ENCODE peak calls at places on chromosomes 1 and 21, in seven cellular contexts. One of them, this sample, is unnamed.

GRCh38 chr1:104991702-104992101 is 1242.0 kb downstream of the AMY1C start:
- DNase-seq in astrocyte of the spinal cord: no peak
- DNase-seq in IMR-90: no peak
- DNase-seq in cardiac fibroblast: no peak
- DNase-seq in lung: no peak
- DNase-seq in sigmoid colon: no peak
- DNase-seq in fibroblast of villous mesenchyme: no peak
- DNase-seq in this sample: no peak

GRCh38 chr1:41851589-41851988 is 67.1 kb downstream of the HIVEP3 start:
- DNase-seq in astrocyte of the spinal cord: peak
- DNase-seq in IMR-90: peak
- DNase-seq in cardiac fibroblast: peak
- DNase-seq in lung: no peak
- DNase-seq in sigmoid colon: no peak
- DNase-seq in fibroblast of villous mesenchyme: peak
- DNase-seq in this sample: no peak

GRCh38 chr1:207815913-207816312 is 64.1 kb downstream of the CD46 start:
- DNase-seq in astrocyte of the spinal cord: no peak
- DNase-seq in IMR-90: peak
- DNase-seq in cardiac fibroblast: peak
- DNase-seq in lung: no peak
- DNase-seq in sigmoid colon: no peak
- DNase-seq in fibroblast of villous mesenchyme: peak
- DNase-seq in this sample: no peak

GRCh38 chr1:10692401-10693021 is 103.9 kb downstream of the CASZ1 start:
- DNase-seq in astrocyte of the spinal cord: no peak
- DNase-seq in IMR-90: no peak
- DNase-seq in cardiac fibroblast: no peak
- DNase-seq in lung: peak
- DNase-seq in sigmoid colon: no peak
- DNase-seq in fibroblast of villous mesenchyme: no peak
- DNase-seq in this sample: peak

GRCh38 chr1:101993703-101994102 is 3.0 kb downstream of the OLFM3 start:
- DNase-seq in astrocyte of the spinal cord: no peak
- DNase-seq in IMR-90: no peak
- DNase-seq in cardiac fibroblast: no peak
- DNase-seq in lung: no peak
- DNase-seq in sigmoid colon: no peak
- DNase-seq in fibroblast of villous mesenchyme: no peak
- DNase-seq in this sample: no peak

GRCh38 chr1:17549384-17549783 is 9.9 kb downstream of the ARHGEF10L start:
- DNase-seq in astrocyte of the spinal cord: no peak
- DNase-seq in IMR-90: no peak
- DNase-seq in cardiac fibroblast: no peak
- DNase-seq in lung: no peak
- DNase-seq in sigmoid colon: no peak
- DNase-seq in fibroblast of villous mesenchyme: no peak
- DNase-seq in this sample: no peak

GRCh38 chr1:236774926-236775325 is 20.2 kb upstream of the MTR start:
- DNase-seq in astrocyte of the spinal cord: no peak
- DNase-seq in IMR-90: peak
- DNase-seq in cardiac fibroblast: peak
- DNase-seq in lung: no peak
- DNase-seq in sigmoid colon: no peak
- DNase-seq in fibroblast of villous mesenchyme: peak
- DNase-seq in this sample: no peak

GRCh38 chr1:233359431-233359830 is 31.9 kb downstream of the MAP3K21 start:
- DNase-seq in astrocyte of the spinal cord: no peak
- DNase-seq in IMR-90: no peak
- DNase-seq in cardiac fibroblast: no peak
- DNase-seq in lung: peak
- DNase-seq in sigmoid colon: no peak
- DNase-seq in fibroblast of villous mesenchyme: no peak
- DNase-seq in this sample: peak

GRCh38 chr21:15742694-15743093 is 12.9 kb downstream of the USP25 start:
- DNase-seq in astrocyte of the spinal cord: no peak
- DNase-seq in IMR-90: no peak
- DNase-seq in cardiac fibroblast: no peak
- DNase-seq in lung: no peak
- DNase-seq in sigmoid colon: no peak
- DNase-seq in fibroblast of villous mesenchyme: no peak
- DNase-seq in this sample: no peak

GRCh38 chr1:217674330-217674729 is 43.2 kb downstream of the SPATA17 start:
- DNase-seq in astrocyte of the spinal cord: no peak
- DNase-seq in IMR-90: no peak
- DNase-seq in cardiac fibroblast: no peak
- DNase-seq in lung: no peak
- DNase-seq in sigmoid colon: no peak
- DNase-seq in fibroblast of villous mesenchyme: no peak
- DNase-seq in this sample: no peak

GRCh38 chr1:95018602-95019369 is 54.0 kb downstream of the ALG14 start:
- DNase-seq in astrocyte of the spinal cord: peak
- DNase-seq in IMR-90: peak
- DNase-seq in cardiac fibroblast: peak
- DNase-seq in lung: no peak
- DNase-seq in sigmoid colon: no peak
- DNase-seq in fibroblast of villous mesenchyme: peak
- DNase-seq in this sample: no peak

GRCh38 chr1:21189906-21190500 is 13.3 kb upstream of the EIF4G3 start:
- DNase-seq in astrocyte of the spinal cord: no peak
- DNase-seq in IMR-90: no peak
- DNase-seq in cardiac fibroblast: no peak
- DNase-seq in lung: no peak
- DNase-seq in sigmoid colon: peak
- DNase-seq in fibroblast of villous mesenchyme: no peak
- DNase-seq in this sample: no peak

GRCh38 chr1:78607944-78608343 is 12.3 kb upstream of the IFI44L start:
- DNase-seq in astrocyte of the spinal cord: no peak
- DNase-seq in IMR-90: no peak
- DNase-seq in cardiac fibroblast: no peak
- DNase-seq in lung: no peak
- DNase-seq in sigmoid colon: no peak
- DNase-seq in fibroblast of villous mesenchyme: no peak
- DNase-seq in this sample: no peak

GRCh38 chr1:173267453-173267945 is 60.4 kb upstream of the TNFSF4 start:
- DNase-seq in astrocyte of the spinal cord: peak
- DNase-seq in IMR-90: peak
- DNase-seq in cardiac fibroblast: peak
- DNase-seq in lung: no peak
- DNase-seq in sigmoid colon: no peak
- DNase-seq in fibroblast of villous mesenchyme: peak
- DNase-seq in this sample: no peak

GRCh38 chr1:243496173-243496553 is 240.3 kb downstream of the SDCCAG8 start:
- DNase-seq in astrocyte of the spinal cord: no peak
- DNase-seq in IMR-90: no peak
- DNase-seq in cardiac fibroblast: no peak
- DNase-seq in lung: no peak
- DNase-seq in sigmoid colon: peak
- DNase-seq in fibroblast of villous mesenchyme: no peak
- DNase-seq in this sample: no peak

GRCh38 chr1:162627662-162628296 is 4.5 kb upstream of the DDR2 start:
- DNase-seq in astrocyte of the spinal cord: no peak
- DNase-seq in IMR-90: peak
- DNase-seq in cardiac fibroblast: peak
- DNase-seq in lung: no peak
- DNase-seq in sigmoid colon: no peak
- DNase-seq in fibroblast of villous mesenchyme: peak
- DNase-seq in this sample: no peak

GRCh38 chr1:234702342-234703000 is 92.5 kb upstream of the IRF2BP2 start:
- DNase-seq in astrocyte of the spinal cord: no peak
- DNase-seq in IMR-90: no peak
- DNase-seq in cardiac fibroblast: peak
- DNase-seq in lung: no peak
- DNase-seq in sigmoid colon: peak
- DNase-seq in fibroblast of villous mesenchyme: no peak
- DNase-seq in this sample: no peak

GRCh38 chr1:234701737-234702341 is 91.9 kb upstream of the IRF2BP2 start:
- DNase-seq in astrocyte of the spinal cord: no peak
- DNase-seq in IMR-90: no peak
- DNase-seq in cardiac fibroblast: no peak
- DNase-seq in lung: no peak
- DNase-seq in sigmoid colon: peak
- DNase-seq in fibroblast of villous mesenchyme: no peak
- DNase-seq in this sample: no peak

GRCh38 chr1:234698624-234699023 is 88.6 kb upstream of the IRF2BP2 start:
- DNase-seq in astrocyte of the spinal cord: no peak
- DNase-seq in IMR-90: no peak
- DNase-seq in cardiac fibroblast: no peak
- DNase-seq in lung: no peak
- DNase-seq in sigmoid colon: peak
- DNase-seq in fibroblast of villous mesenchyme: no peak
- DNase-seq in this sample: no peak

GRCh38 chr1:234697741-234698140 is 87.8 kb upstream of the IRF2BP2 start:
- DNase-seq in astrocyte of the spinal cord: no peak
- DNase-seq in IMR-90: no peak
- DNase-seq in cardiac fibroblast: no peak
- DNase-seq in lung: no peak
- DNase-seq in sigmoid colon: no peak
- DNase-seq in fibroblast of villous mesenchyme: no peak
- DNase-seq in this sample: no peak

DNA sequence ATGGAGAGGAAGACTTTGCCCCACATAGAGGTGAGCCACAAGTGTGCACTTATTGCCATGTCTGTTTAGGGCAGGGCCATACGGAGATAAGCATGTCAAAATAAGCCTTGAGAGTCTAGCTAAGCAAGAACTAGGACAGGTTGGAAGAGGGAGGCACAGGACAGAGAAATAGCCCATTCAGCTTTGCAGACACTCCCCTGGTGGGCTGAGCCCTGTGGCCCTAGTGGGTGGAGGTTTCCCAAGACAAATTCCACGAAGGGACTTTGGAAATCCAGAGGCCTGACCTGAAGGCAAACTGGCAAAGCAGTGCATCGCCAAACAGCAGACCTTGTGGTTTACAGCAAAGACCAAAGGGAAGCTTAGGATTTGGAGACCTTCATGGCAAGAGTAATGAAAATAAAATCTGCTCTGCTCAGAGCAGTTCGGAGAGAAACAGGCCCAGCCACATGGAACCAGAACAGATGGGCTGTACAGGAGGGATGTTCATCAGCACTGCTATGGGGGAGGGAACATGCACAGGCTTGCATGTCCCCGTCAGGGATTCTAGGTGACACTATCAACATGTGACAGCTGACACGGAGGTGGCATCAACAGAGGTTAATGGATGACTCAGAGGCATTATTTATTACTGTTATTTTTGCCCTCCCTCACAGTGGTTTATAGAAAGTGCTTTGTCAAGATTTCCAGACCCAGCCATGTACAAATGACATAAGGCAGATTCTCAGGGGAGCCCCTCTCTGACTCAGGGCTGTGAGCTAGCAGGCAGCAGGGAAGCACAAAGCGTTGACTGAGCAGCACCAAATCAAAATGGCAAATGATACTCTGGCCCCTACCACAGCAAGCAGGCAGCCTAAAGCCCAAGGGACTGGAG is 90.1 kb upstream of the IRF2BP2 start:
- DNase-seq in astrocyte of the spinal cord: peak
- DNase-seq in IMR-90: peak
- DNase-seq in cardiac fibroblast: peak
- DNase-seq in lung: no peak
- DNase-seq in sigmoid colon: peak
- DNase-seq in fibroblast of villous mesenchyme: peak
- DNase-seq in this sample: no peak
- H3K4me3 ChIP-seq in astrocyte of the spinal cord: no peak
- H3K4me3 ChIP-seq in IMR-90: no peak
- H3K4me3 ChIP-seq in cardiac fibroblast: no peak
- H3K4me3 ChIP-seq in lung: no peak
- H3K4me3 ChIP-seq in sigmoid colon: no peak
- H3K4me3 ChIP-seq in fibroblast of villous mesenchyme: no peak
- H3K4me3 ChIP-seq in this sample: no peak

GRCh38 chr21:36966066-36966845 is at the start of gene HLCS:
- DNase-seq in astrocyte of the spinal cord: peak
- DNase-seq in IMR-90: peak
- DNase-seq in cardiac fibroblast: peak
- DNase-seq in lung: peak
- DNase-seq in sigmoid colon: peak
- DNase-seq in fibroblast of villous mesenchyme: peak
- DNase-seq in this sample: peak
- TF ChIP-seq CTCF in astrocyte of the spinal cord: peak
- TF ChIP-seq CTCF in IMR-90: peak
- TF ChIP-seq CTCF in cardiac fibroblast: no peak
- TF ChIP-seq CTCF in lung: peak
- TF ChIP-seq CTCF in sigmoid colon: no peak
- TF ChIP-seq CTCF in fibroblast of villous mesenchyme: no peak
- TF ChIP-seq CTCF in this sample: peak

GRCh38 chr1:116110507-116111195 is 548 bp upstream of the MAB21L3 start:
- DNase-seq in astrocyte of the spinal cord: no peak
- DNase-seq in IMR-90: no peak
- DNase-seq in cardiac fibroblast: no peak
- DNase-seq in lung: no peak
- DNase-seq in sigmoid colon: no peak
- DNase-seq in fibroblast of villous mesenchyme: no peak
- DNase-seq in this sample: no peak
- H3K4me3 ChIP-seq in astrocyte of the spinal cord: no peak
- H3K4me3 ChIP-seq in IMR-90: no peak
- H3K4me3 ChIP-seq in cardiac fibroblast: no peak
- H3K4me3 ChIP-seq in lung: no peak
- H3K4me3 ChIP-seq in sigmoid colon: no peak
- H3K4me3 ChIP-seq in fibroblast of villous mesenchyme: no peak
- H3K4me3 ChIP-seq in this sample: no peak

GRCh38 chr1:2208309-2209239 is 14.0 kb upstream of the FAAP20 start:
- DNase-seq in astrocyte of the spinal cord: peak
- DNase-seq in IMR-90: peak
- DNase-seq in cardiac fibroblast: peak
- DNase-seq in lung: peak
- DNase-seq in sigmoid colon: peak
- DNase-seq in fibroblast of villous mesenchyme: peak
- DNase-seq in this sample: peak
- TF ChIP-seq CTCF in astrocyte of the spinal cord: no peak
- TF ChIP-seq CTCF in IMR-90: no peak
- TF ChIP-seq CTCF in cardiac fibroblast: peak
- TF ChIP-seq CTCF in lung: no peak
- TF ChIP-seq CTCF in sigmoid colon: no peak
- TF ChIP-seq CTCF in fibroblast of villous mesenchyme: no peak
- TF ChIP-seq CTCF in this sample: no peak

This sample was measured in pancreas.